ENCODE peak calls at places on chromosomes 3 and 15, in nine cellular contexts. J is A549, L is left ventricle myocardium inferior, P is Panc1, N is OCI-LY7, S is upper lobe of right lung, Q is K562, O is heart left ventricle, U is pancreas. D is an unnamed sample.

GRCh38 chr15:67076147-67076843 is 10.9 kb downstream of the SMAD3 start:
- DNase-seq in P (no peak), O (no peak), J (peak), S (no peak), N (peak), U (no peak), L (no peak), Q (peak), D (no peak)

GRCh38 chr3:112786002-112786590 is 60.6 kb downstream of the CD200R1L start:
- DNase-seq in L (no peak), Q (peak), J (no peak), P (no peak), O (no peak), N (no peak), U (no peak), S (no peak), D (no peak)

GRCh38 chr3:195153121-195153520 is 117.8 kb downstream of the XXYLT1 start:
- DNase-seq in S (no peak), J (no peak), Q (no peak), P (no peak), U (no peak), N (no peak), O (peak), L (no peak), D (no peak)

GRCh38 chr3:163058190-163058854 is 1561.7 kb downstream of the OTOL1 start:
- DNase-seq in J (no peak), O (no peak), L (no peak), N (no peak), U (no peak), P (no peak), S (no peak), Q (no peak), D (no peak)

GRCh38 chr3:36944641-36945270 is at the start of gene TRANK1:
- DNase-seq in J (peak), S (peak), L (peak), Q (no peak), U (peak), P (no peak), N (peak), O (peak), D (peak)

GRCh38 chr3:128269131-128269775 is 116.0 kb downstream of the EEFSEC start:
- DNase-seq in P (no peak), U (no peak), Q (no peak), S (no peak), N (no peak), O (no peak), J (no peak), L (no peak), D (no peak)

GRCh38 chr3:141913150-141913811 is 36.8 kb downstream of the ATP1B3 start:
- DNase-seq in O (peak), S (no peak), L (no peak), J (peak), P (no peak), N (peak), Q (peak), U (no peak), D (no peak)

GRCh38 chr3:22951910-22952309 is 251.2 kb upstream of the UBE2E2 start:
- DNase-seq in N (no peak), Q (no peak), L (peak), J (no peak), O (peak), S (no peak), U (no peak), P (no peak), D (no peak)

GRCh38 chr3:14885307-14885706 is 62.1 kb upstream of the NR2C2 start:
- DNase-seq in J (no peak), Q (no peak), U (no peak), N (no peak), S (no peak), P (no peak), O (no peak), L (no peak), D (no peak)

GRCh38 chr15:39947401-39948197 is 13.7 kb downstream of the EIF2AK4 start:
- DNase-seq in U (no peak), S (no peak), Q (no peak), P (no peak), L (no peak), O (no peak), N (no peak), J (no peak), D (no peak)

GRCh38 chr15:39951561-39951960 is 17.6 kb downstream of the EIF2AK4 start:
- DNase-seq in S (no peak), L (no peak), U (no peak), N (no peak), J (no peak), O (no peak), P (no peak), Q (no peak), D (no peak)

GRCh38 chr15:39946862-39947261 is 12.9 kb downstream of the EIF2AK4 start:
- DNase-seq in U (no peak), N (no peak), P (no peak), Q (no peak), O (no peak), S (no peak), L (no peak), J (no peak), D (no peak)

GRCh38 chr15:39944711-39945110 is 10.8 kb downstream of the EIF2AK4 start:
- DNase-seq in U (no peak), J (no peak), S (no peak), L (no peak), N (no peak), O (no peak), Q (no peak), P (no peak), D (no peak)

GRCh38 chr15:39948817-39949216 is 14.9 kb downstream of the EIF2AK4 start:
- DNase-seq in N (no peak), S (no peak), L (no peak), Q (no peak), P (no peak), U (no peak), O (no peak), J (no peak), D (no peak)
- H3K27ac ChIP-seq in N (no peak), S (no peak), L (no peak), Q (no peak), P (no peak), U (no peak), O (no peak), J (no peak), D (no peak)

GRCh38 chr15:98724017-98724416 is 75.7 kb downstream of the IGF1R start:
- DNase-seq in L (no peak), N (no peak), O (no peak), U (no peak), S (no peak), P (no peak), J (no peak), Q (no peak), D (no peak)

GRCh38 chr15:98721166-98721565 is 72.8 kb downstream of the IGF1R start:
- DNase-seq in S (no peak), O (no peak), L (no peak), P (no peak), J (no peak), N (no peak), Q (no peak), U (no peak), D (no peak)

GRCh38 chr15:98722209-98722608 is 73.9 kb downstream of the IGF1R start:
- DNase-seq in O (no peak), S (no peak), J (no peak), U (no peak), Q (no peak), L (no peak), P (no peak), N (no peak), D (no peak)

GRCh38 chr15:98723195-98723594 is 74.9 kb downstream of the IGF1R start:
- DNase-seq in J (no peak), Q (no peak), S (no peak), U (no peak), L (no peak), O (no peak), N (no peak), P (no peak), D (no peak)

GRCh38 chr15:98722645-98723044 is 74.3 kb downstream of the IGF1R start:
- DNase-seq in N (no peak), S (no peak), L (no peak), U (no peak), J (no peak), Q (no peak), O (no peak), P (no peak), D (no peak)
- H3K27ac ChIP-seq in N (no peak), S (no peak), L (peak), U (no peak), J (peak), Q (no peak), O (peak), P (peak), D (no peak)

GRCh38 chr3:49869525-49870126 is at the start of gene CAMKV:
- DNase-seq in N (peak), P (no peak), L (no peak), Q (peak), S (no peak), O (no peak), J (no peak), U (no peak), D (no peak)
- H3K27ac ChIP-seq in N (no peak), P (no peak), L (no peak), Q (no peak), S (no peak), O (no peak), J (no peak), U (no peak), D (no peak)

GRCh38 chr3:32616267-32616962 is 45.8 kb upstream of the DYNC1LI1 start:
- DNase-seq in O (no peak), N (no peak), U (no peak), Q (no peak), P (no peak), L (no peak), J (no peak), S (no peak), D (no peak)
- H3K27ac ChIP-seq in O (no peak), N (no peak), U (no peak), Q (no peak), P (no peak), L (no peak), J (no peak), S (no peak), D (no peak)

DNA sequence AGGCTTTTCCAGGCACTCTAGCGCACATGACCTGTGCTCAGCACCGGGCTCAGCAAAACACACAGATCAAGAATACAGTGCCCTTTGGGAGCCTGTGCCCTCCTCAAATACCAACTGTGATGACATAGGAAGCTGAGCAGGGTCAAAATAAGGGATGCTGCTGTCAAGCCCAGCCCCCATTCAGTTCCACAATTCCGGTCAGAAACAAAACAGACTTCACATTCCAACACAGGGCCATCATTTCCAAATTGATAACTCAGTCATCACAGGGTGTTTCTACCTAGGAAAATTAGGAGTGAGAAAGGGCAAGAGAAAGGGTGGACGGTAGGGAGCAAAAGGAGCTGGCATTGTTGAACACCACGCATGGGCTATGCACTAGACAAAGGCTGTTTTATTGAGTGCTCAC is 158.4 kb upstream of the CCDC54 start:
- DNase-seq in O (no peak), J (no peak), Q (no peak), U (no peak), S (no peak), N (no peak), P (no peak), L (no peak), D (no peak)
- H3K27ac ChIP-seq in O (no peak), J (peak), Q (no peak), U (no peak), S (no peak), N (no peak), P (no peak), L (no peak), D (no peak)

DNA sequence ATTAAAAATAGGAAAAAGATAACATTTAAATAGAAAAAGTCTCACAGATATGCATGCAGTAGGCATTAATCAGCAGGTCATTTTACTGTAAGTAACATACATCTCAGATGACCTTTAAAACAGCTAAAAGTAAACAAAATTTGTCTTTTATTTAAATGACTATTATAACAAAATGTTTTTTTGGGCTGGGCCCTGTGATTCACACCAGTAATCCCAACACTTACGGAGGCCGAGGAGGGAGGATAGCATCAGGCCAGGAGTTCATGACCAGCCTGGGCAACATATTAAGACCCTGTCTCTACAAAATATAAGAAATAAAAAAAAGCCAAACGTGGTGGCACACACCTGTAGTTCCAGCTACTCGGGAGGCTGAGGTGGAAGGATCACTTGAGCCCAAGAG is 14.8 kb downstream of the IQGAP1 start:
- DNase-seq in U (no peak), Q (no peak), N (no peak), P (no peak), L (no peak), S (no peak), J (no peak), O (no peak), D (no peak)
- H3K27ac ChIP-seq in U (peak), Q (no peak), N (no peak), P (peak), L (peak), S (peak), J (peak), O (peak), D (peak)

GRCh38 chr3:8505621-8506020 is 4.0 kb downstream of the LMCD1 start:
- DNase-seq in P (no peak), Q (no peak), S (no peak), U (peak), J (no peak), L (no peak), N (no peak), O (no peak), D (no peak)
- H3K27ac ChIP-seq in P (peak), Q (no peak), S (peak), U (no peak), J (peak), L (peak), N (no peak), O (peak), D (peak)